ENCODE peak calls at places on chromosomes 3 and 15, in eight cellular contexts. One of them, this sample, is unnamed.

GRCh38 chr3:32395451-32395970 is 3.9 kb downstream of the CMTM7 start:
- DNase-seq in left ventricle myocardium superior: no peak
- DNase-seq in activated effector memory CD4-positive, alpha-beta T cell treated with Interleukin-2 at 50 U/mL for 16 hours: no peak
- DNase-seq in progenitor cell of endocrine pancreas: no peak
- DNase-seq in fibroblast of lung: no peak
- DNase-seq in NCI-H187 treated with DMSO at 0.1 percent for 48 hours: no peak
- DNase-seq in choroid plexus epithelial cell: no peak
- DNase-seq in stimulated activated CD8-positive, alpha-beta memory T cell treated with anti-CD3 and anti-CD28 coated beads, Interleukin-7, amount 100 ng/mL, for 4 hours: no peak
- DNase-seq in this sample: no peak

GRCh38 chr3:50164056-50164455 is 8.9 kb downstream of the SEMA3F start:
- DNase-seq in fibroblast of lung: peak; percentile 96
- DNase-seq in left ventricle myocardium superior: peak; percentile 69
- DNase-seq in choroid plexus epithelial cell: peak; percentile 38
- DNase-seq in activated effector memory CD4-positive, alpha-beta T cell treated with Interleukin-2 at 50 U/mL for 16 hours: no peak
- DNase-seq in NCI-H187 treated with DMSO at 0.1 percent for 48 hours: no peak
- DNase-seq in progenitor cell of endocrine pancreas: no peak
- DNase-seq in stimulated activated CD8-positive, alpha-beta memory T cell treated with anti-CD3 and anti-CD28 coated beads, Interleukin-7, amount 100 ng/mL, for 4 hours: no peak
- DNase-seq in this sample: peak; percentile 77

GRCh38 chr15:43975326-43975725 is 148.5 kb downstream of the WDR76 start:
- DNase-seq in NCI-H187 treated with DMSO at 0.1 percent for 48 hours: no peak
- DNase-seq in fibroblast of lung: peak; percentile 58
- DNase-seq in left ventricle myocardium superior: no peak
- DNase-seq in progenitor cell of endocrine pancreas: no peak
- DNase-seq in activated effector memory CD4-positive, alpha-beta T cell treated with Interleukin-2 at 50 U/mL for 16 hours: no peak
- DNase-seq in choroid plexus epithelial cell: no peak
- DNase-seq in stimulated activated CD8-positive, alpha-beta memory T cell treated with anti-CD3 and anti-CD28 coated beads, Interleukin-7, amount 100 ng/mL, for 4 hours: no peak
- DNase-seq in this sample: no peak

GRCh38 chr3:39250116-39250747 is 29.6 kb downstream of the CX3CR1 start:
- DNase-seq in activated effector memory CD4-positive, alpha-beta T cell treated with Interleukin-2 at 50 U/mL for 16 hours: no peak
- DNase-seq in fibroblast of lung: peak; percentile 69
- DNase-seq in choroid plexus epithelial cell: no peak
- DNase-seq in stimulated activated CD8-positive, alpha-beta memory T cell treated with anti-CD3 and anti-CD28 coated beads, Interleukin-7, amount 100 ng/mL, for 4 hours: no peak
- DNase-seq in left ventricle myocardium superior: no peak
- DNase-seq in NCI-H187 treated with DMSO at 0.1 percent for 48 hours: no peak
- DNase-seq in progenitor cell of endocrine pancreas: no peak
- DNase-seq in this sample: no peak

GRCh38 chr3:141523615-141524375 is 37.0 kb downstream of the RASA2 start:
- DNase-seq in left ventricle myocardium superior: no peak
- DNase-seq in stimulated activated CD8-positive, alpha-beta memory T cell treated with anti-CD3 and anti-CD28 coated beads, Interleukin-7, amount 100 ng/mL, for 4 hours: no peak
- DNase-seq in NCI-H187 treated with DMSO at 0.1 percent for 48 hours: no peak
- DNase-seq in fibroblast of lung: no peak
- DNase-seq in choroid plexus epithelial cell: no peak
- DNase-seq in activated effector memory CD4-positive, alpha-beta T cell treated with Interleukin-2 at 50 U/mL for 16 hours: no peak
- DNase-seq in progenitor cell of endocrine pancreas: no peak
- DNase-seq in this sample: no peak

GRCh38 chr3:45178131-45179023 is 32.2 kb upstream of the CDCP1 start:
- DNase-seq in choroid plexus epithelial cell: peak; percentile 81
- DNase-seq in activated effector memory CD4-positive, alpha-beta T cell treated with Interleukin-2 at 50 U/mL for 16 hours: no peak
- DNase-seq in NCI-H187 treated with DMSO at 0.1 percent for 48 hours: no peak
- DNase-seq in progenitor cell of endocrine pancreas: no peak
- DNase-seq in stimulated activated CD8-positive, alpha-beta memory T cell treated with anti-CD3 and anti-CD28 coated beads, Interleukin-7, amount 100 ng/mL, for 4 hours: no peak
- DNase-seq in left ventricle myocardium superior: no peak
- DNase-seq in fibroblast of lung: peak; percentile 88
- DNase-seq in this sample: peak; percentile 97

GRCh38 chr3:49718419-49719213 is 868 bp downstream of the AMIGO3 start:
- DNase-seq in fibroblast of lung: peak; percentile 16
- DNase-seq in left ventricle myocardium superior: no peak
- DNase-seq in NCI-H187 treated with DMSO at 0.1 percent for 48 hours: no peak
- DNase-seq in stimulated activated CD8-positive, alpha-beta memory T cell treated with anti-CD3 and anti-CD28 coated beads, Interleukin-7, amount 100 ng/mL, for 4 hours: no peak
- DNase-seq in choroid plexus epithelial cell: no peak
- DNase-seq in progenitor cell of endocrine pancreas: peak; percentile 13
- DNase-seq in activated effector memory CD4-positive, alpha-beta T cell treated with Interleukin-2 at 50 U/mL for 16 hours: no peak
- DNase-seq in this sample: no peak

GRCh38 chr3:108044699-108045098 is 46.1 kb downstream of the CD47 start:
- DNase-seq in stimulated activated CD8-positive, alpha-beta memory T cell treated with anti-CD3 and anti-CD28 coated beads, Interleukin-7, amount 100 ng/mL, for 4 hours: no peak
- DNase-seq in left ventricle myocardium superior: no peak
- DNase-seq in activated effector memory CD4-positive, alpha-beta T cell treated with Interleukin-2 at 50 U/mL for 16 hours: no peak
- DNase-seq in choroid plexus epithelial cell: no peak
- DNase-seq in progenitor cell of endocrine pancreas: no peak
- DNase-seq in fibroblast of lung: no peak
- DNase-seq in NCI-H187 treated with DMSO at 0.1 percent for 48 hours: no peak
- DNase-seq in this sample: no peak

GRCh38 chr3:186283651-186284445 is 78.2 kb downstream of the DGKG start:
- DNase-seq in stimulated activated CD8-positive, alpha-beta memory T cell treated with anti-CD3 and anti-CD28 coated beads, Interleukin-7, amount 100 ng/mL, for 4 hours: no peak
- DNase-seq in left ventricle myocardium superior: no peak
- DNase-seq in activated effector memory CD4-positive, alpha-beta T cell treated with Interleukin-2 at 50 U/mL for 16 hours: no peak
- DNase-seq in choroid plexus epithelial cell: peak; percentile 72
- DNase-seq in NCI-H187 treated with DMSO at 0.1 percent for 48 hours: no peak
- DNase-seq in progenitor cell of endocrine pancreas: no peak
- DNase-seq in fibroblast of lung: peak; percentile 76
- DNase-seq in this sample: no peak

GRCh38 chr3:37559461-37559860 is 302.2 kb upstream of the CTDSPL start:
- DNase-seq in progenitor cell of endocrine pancreas: no peak
- DNase-seq in fibroblast of lung: peak; percentile 49
- DNase-seq in stimulated activated CD8-positive, alpha-beta memory T cell treated with anti-CD3 and anti-CD28 coated beads, Interleukin-7, amount 100 ng/mL, for 4 hours: no peak
- DNase-seq in NCI-H187 treated with DMSO at 0.1 percent for 48 hours: no peak
- DNase-seq in activated effector memory CD4-positive, alpha-beta T cell treated with Interleukin-2 at 50 U/mL for 16 hours: no peak
- DNase-seq in left ventricle myocardium superior: no peak
- DNase-seq in choroid plexus epithelial cell: no peak
- DNase-seq in this sample: no peak

GRCh38 chr3:186354100-186354499 is 7.9 kb downstream of the DGKG start:
- DNase-seq in NCI-H187 treated with DMSO at 0.1 percent for 48 hours: no peak
- DNase-seq in fibroblast of lung: no peak
- DNase-seq in left ventricle myocardium superior: no peak
- DNase-seq in progenitor cell of endocrine pancreas: no peak
- DNase-seq in stimulated activated CD8-positive, alpha-beta memory T cell treated with anti-CD3 and anti-CD28 coated beads, Interleukin-7, amount 100 ng/mL, for 4 hours: no peak
- DNase-seq in activated effector memory CD4-positive, alpha-beta T cell treated with Interleukin-2 at 50 U/mL for 16 hours: no peak
- DNase-seq in choroid plexus epithelial cell: peak; percentile 16
- DNase-seq in this sample: no peak

GRCh38 chr3:58071480-58071971 is 63.3 kb downstream of the FLNB start:
- DNase-seq in choroid plexus epithelial cell: no peak
- DNase-seq in stimulated activated CD8-positive, alpha-beta memory T cell treated with anti-CD3 and anti-CD28 coated beads, Interleukin-7, amount 100 ng/mL, for 4 hours: no peak
- DNase-seq in activated effector memory CD4-positive, alpha-beta T cell treated with Interleukin-2 at 50 U/mL for 16 hours: no peak
- DNase-seq in fibroblast of lung: no peak
- DNase-seq in progenitor cell of endocrine pancreas: no peak
- DNase-seq in left ventricle myocardium superior: no peak
- DNase-seq in NCI-H187 treated with DMSO at 0.1 percent for 48 hours: no peak
- DNase-seq in this sample: peak; percentile 39

GRCh38 chr3:125679258-125679657 is 84.0 kb upstream of the OSBPL11 start:
- DNase-seq in activated effector memory CD4-positive, alpha-beta T cell treated with Interleukin-2 at 50 U/mL for 16 hours: no peak
- DNase-seq in stimulated activated CD8-positive, alpha-beta memory T cell treated with anti-CD3 and anti-CD28 coated beads, Interleukin-7, amount 100 ng/mL, for 4 hours: no peak
- DNase-seq in left ventricle myocardium superior: no peak
- DNase-seq in choroid plexus epithelial cell: peak; percentile 4
- DNase-seq in fibroblast of lung: no peak
- DNase-seq in NCI-H187 treated with DMSO at 0.1 percent for 48 hours: no peak
- DNase-seq in progenitor cell of endocrine pancreas: no peak
- DNase-seq in this sample: no peak

GRCh38 chr3:170307998-170308398 is 49.5 kb upstream of the SKIL start:
- DNase-seq in choroid plexus epithelial cell: no peak
- DNase-seq in NCI-H187 treated with DMSO at 0.1 percent for 48 hours: no peak
- DNase-seq in stimulated activated CD8-positive, alpha-beta memory T cell treated with anti-CD3 and anti-CD28 coated beads, Interleukin-7, amount 100 ng/mL, for 4 hours: no peak
- DNase-seq in fibroblast of lung: peak; percentile 79
- DNase-seq in progenitor cell of endocrine pancreas: no peak
- DNase-seq in left ventricle myocardium superior: no peak
- DNase-seq in activated effector memory CD4-positive, alpha-beta T cell treated with Interleukin-2 at 50 U/mL for 16 hours: no peak
- DNase-seq in this sample: peak; percentile 93

GRCh38 chr15:59550520-59550919 is 61.1 kb upstream of the GCNT3 start:
- DNase-seq in choroid plexus epithelial cell: no peak
- DNase-seq in left ventricle myocardium superior: no peak
- DNase-seq in stimulated activated CD8-positive, alpha-beta memory T cell treated with anti-CD3 and anti-CD28 coated beads, Interleukin-7, amount 100 ng/mL, for 4 hours: no peak
- DNase-seq in fibroblast of lung: no peak
- DNase-seq in activated effector memory CD4-positive, alpha-beta T cell treated with Interleukin-2 at 50 U/mL for 16 hours: no peak
- DNase-seq in NCI-H187 treated with DMSO at 0.1 percent for 48 hours: no peak
- DNase-seq in progenitor cell of endocrine pancreas: no peak
- DNase-seq in this sample: no peak

GRCh38 chr3:128176270-128176831 is 23.1 kb downstream of the EEFSEC start:
- DNase-seq in choroid plexus epithelial cell: no peak
- DNase-seq in stimulated activated CD8-positive, alpha-beta memory T cell treated with anti-CD3 and anti-CD28 coated beads, Interleukin-7, amount 100 ng/mL, for 4 hours: no peak
- DNase-seq in left ventricle myocardium superior: no peak
- DNase-seq in progenitor cell of endocrine pancreas: no peak
- DNase-seq in NCI-H187 treated with DMSO at 0.1 percent for 48 hours: no peak
- DNase-seq in activated effector memory CD4-positive, alpha-beta T cell treated with Interleukin-2 at 50 U/mL for 16 hours: no peak
- DNase-seq in fibroblast of lung: no peak
- DNase-seq in this sample: no peak

GRCh38 chr15:83475551-83475950 is 28.4 kb downstream of the SH3GL3 start:
- DNase-seq in left ventricle myocardium superior: no peak
- DNase-seq in choroid plexus epithelial cell: peak; percentile 46
- DNase-seq in stimulated activated CD8-positive, alpha-beta memory T cell treated with anti-CD3 and anti-CD28 coated beads, Interleukin-7, amount 100 ng/mL, for 4 hours: no peak
- DNase-seq in NCI-H187 treated with DMSO at 0.1 percent for 48 hours: no peak
- DNase-seq in activated effector memory CD4-positive, alpha-beta T cell treated with Interleukin-2 at 50 U/mL for 16 hours: no peak
- DNase-seq in fibroblast of lung: peak; percentile 75
- DNase-seq in progenitor cell of endocrine pancreas: no peak
- DNase-seq in this sample: no peak